ENCODE peak calls at places on chromosome 9, in five cellular contexts. B is tibial artery; Y is T47D; E is caudate nucleus; R is activated CD8-positive, alpha-beta memory T cell treated with anti-CD3 and anti-CD28 coated beads, Interleukin-2, amount 50 U/mL, for 4 hours. V is an unnamed sample.

GRCh38 chr9:26260238-26260637 is 582.0 kb upstream of the TUSC1 start:
- DNase-seq in R (no peak), Y (no peak), B (no peak), E (no peak), V (peak; percentile 18)

GRCh38 chr9:134992755-134993124 is 75.0 kb upstream of the FCN1 start:
- DNase-seq in B (peak; percentile 55), E (no peak), Y (no peak), R (no peak), V (no peak)

GRCh38 chr9:38689678-38690077 is 30.3 kb downstream of the FAM240B start:
- DNase-seq in E (no peak), Y (no peak), R (no peak), B (no peak), V (no peak)

GRCh38 chr9:135440620-135441019 is 39.0 kb upstream of the PPP1R26 start:
- DNase-seq in B (no peak), R (no peak), E (no peak), Y (no peak), V (no peak)

GRCh38 chr9:37953775-37954437 is 50.0 kb upstream of the SLC25A51 start:
- DNase-seq in R (peak; percentile 28), B (no peak), E (no peak), Y (no peak), V (peak; percentile 95)

GRCh38 chr9:6566409-6567139 is 79.0 kb downstream of the GLDC start:
- DNase-seq in R (peak; percentile 19), E (no peak), B (no peak), Y (no peak), V (peak; percentile 93)

GRCh38 chr9:35666045-35666444 is 1.1 kb upstream of the ARHGEF39 start:
- DNase-seq in E (no peak), R (no peak), B (no peak), Y (no peak), V (no peak)

GRCh38 chr9:35661756-35662350 is 3.1 kb downstream of the ARHGEF39 start:
- DNase-seq in E (no peak), R (no peak), B (no peak), Y (no peak), V (no peak)

GRCh38 chr9:114697951-114698351 is 16.0 kb upstream of the TEX48 start:
- DNase-seq in Y (no peak), E (no peak), R (no peak), B (no peak), V (no peak)

GRCh38 chr9:22446589-22446949 is at the start of gene DMRTA1:
- DNase-seq in Y (no peak), R (no peak), B (peak; percentile 89), E (no peak), V (peak; percentile 41)

GRCh38 chr9:13588151-13589043 is 308.9 kb upstream of the MPDZ start:
- DNase-seq in Y (no peak), R (no peak), E (no peak), B (no peak), V (peak; percentile 27)

GRCh38 chr9:76458903-76459690 is at the start of gene GCNT1:
- DNase-seq in E (peak; percentile 17), Y (peak; percentile 66), B (peak; percentile 87), R (peak; percentile 93), V (peak; percentile 25)

GRCh38 chr9:132768932-132769894 is 98.9 kb downstream of the GTF3C4 start:
- DNase-seq in R (peak; percentile 66), B (peak; percentile 74), E (no peak), Y (peak; percentile 59), V (no peak)